ENCODE peak calls at places on chromosomes 11 and 22, in ten cellular contexts. One of them, this sample, is unnamed. For H3K9me3, the result is how much of the 10 kb centered on the place peaks cover.

GRCh38 chr11:26905368-26905767 is 88.5 kb upstream of the FIBIN start:
- DNase-seq in A673: peak
- DNase-seq in stomach: no peak
- DNase-seq in SJSA1: no peak
- DNase-seq in Panc1: no peak
- DNase-seq in IMR-90: peak
- DNase-seq in pancreas: no peak
- DNase-seq in cardiac muscle cell: no peak
- DNase-seq in colonic mucosa: no peak
- DNase-seq in left ventricle myocardium inferior: no peak
- DNase-seq in this sample: no peak

GRCh38 chr22:24333301-24333700 is 62.7 kb downstream of the SPECC1L start:
- DNase-seq in A673: no peak
- DNase-seq in stomach: no peak
- DNase-seq in SJSA1: peak
- DNase-seq in Panc1: no peak
- DNase-seq in IMR-90: peak
- DNase-seq in pancreas: no peak
- DNase-seq in cardiac muscle cell: no peak
- DNase-seq in colonic mucosa: no peak
- DNase-seq in left ventricle myocardium inferior: no peak
- DNase-seq in this sample: no peak

GRCh38 chr11:131886201-131886600 is 515.8 kb downstream of the NTM start:
- DNase-seq in A673: no peak
- DNase-seq in stomach: no peak
- DNase-seq in SJSA1: no peak
- DNase-seq in Panc1: no peak
- DNase-seq in IMR-90: no peak
- DNase-seq in pancreas: no peak
- DNase-seq in cardiac muscle cell: no peak
- DNase-seq in colonic mucosa: no peak
- DNase-seq in left ventricle myocardium inferior: no peak
- DNase-seq in this sample: no peak

GRCh38 chr11:44005956-44006355 is 41.8 kb upstream of the ACCSL start:
- DNase-seq in A673: no peak
- DNase-seq in stomach: peak
- DNase-seq in SJSA1: no peak
- DNase-seq in Panc1: no peak
- DNase-seq in IMR-90: no peak
- DNase-seq in pancreas: no peak
- DNase-seq in cardiac muscle cell: no peak
- DNase-seq in colonic mucosa: peak
- DNase-seq in left ventricle myocardium inferior: no peak
- DNase-seq in this sample: no peak

GRCh38 chr11:57763568-57763967 is 2.0 kb downstream of the CTNND1 start:
- DNase-seq in A673: peak
- DNase-seq in stomach: no peak
- DNase-seq in SJSA1: peak
- DNase-seq in Panc1: no peak
- DNase-seq in IMR-90: peak
- DNase-seq in pancreas: no peak
- DNase-seq in cardiac muscle cell: peak
- DNase-seq in colonic mucosa: peak
- DNase-seq in left ventricle myocardium inferior: no peak
- DNase-seq in this sample: no peak

GRCh38 chr11:11787305-11788066 is 54.3 kb upstream of the USP47 start:
- DNase-seq in A673: peak
- DNase-seq in stomach: peak
- DNase-seq in SJSA1: peak
- DNase-seq in Panc1: peak
- DNase-seq in IMR-90: peak
- DNase-seq in pancreas: peak
- DNase-seq in cardiac muscle cell: peak
- DNase-seq in colonic mucosa: peak
- DNase-seq in left ventricle myocardium inferior: peak
- DNase-seq in this sample: peak

GRCh38 chr11:122784325-122785155 is 53.8 kb upstream of the CRTAM start:
- DNase-seq in A673: no peak
- DNase-seq in stomach: no peak
- DNase-seq in SJSA1: peak
- DNase-seq in Panc1: no peak
- DNase-seq in IMR-90: peak
- DNase-seq in pancreas: no peak
- DNase-seq in cardiac muscle cell: peak
- DNase-seq in colonic mucosa: no peak
- DNase-seq in left ventricle myocardium inferior: no peak
- DNase-seq in this sample: peak

GRCh38 chr11:13207665-13208594 is 69.7 kb upstream of the BMAL1 start:
- DNase-seq in A673: peak
- DNase-seq in stomach: no peak
- DNase-seq in SJSA1: peak
- DNase-seq in Panc1: no peak
- DNase-seq in IMR-90: peak
- DNase-seq in pancreas: no peak
- DNase-seq in cardiac muscle cell: peak
- DNase-seq in colonic mucosa: peak
- DNase-seq in left ventricle myocardium inferior: no peak
- DNase-seq in this sample: no peak

GRCh38 chr11:81218440-81218839 is 1515.2 kb downstream of the FAM181B start:
- DNase-seq in A673: no peak
- DNase-seq in stomach: no peak
- DNase-seq in SJSA1: no peak
- DNase-seq in Panc1: no peak
- DNase-seq in IMR-90: no peak
- DNase-seq in pancreas: no peak
- DNase-seq in cardiac muscle cell: no peak
- DNase-seq in colonic mucosa: no peak
- DNase-seq in left ventricle myocardium inferior: no peak
- DNase-seq in this sample: no peak

GRCh38 chr11:81219661-81220060 is 1514.0 kb downstream of the FAM181B start:
- DNase-seq in A673: no peak
- DNase-seq in stomach: no peak
- DNase-seq in SJSA1: no peak
- DNase-seq in Panc1: no peak
- DNase-seq in IMR-90: no peak
- DNase-seq in pancreas: no peak
- DNase-seq in cardiac muscle cell: no peak
- DNase-seq in colonic mucosa: no peak
- DNase-seq in left ventricle myocardium inferior: no peak
- DNase-seq in this sample: no peak

GRCh38 chr11:81222491-81222890 is 1511.2 kb downstream of the FAM181B start:
- DNase-seq in A673: no peak
- DNase-seq in stomach: no peak
- DNase-seq in SJSA1: no peak
- DNase-seq in Panc1: no peak
- DNase-seq in IMR-90: no peak
- DNase-seq in pancreas: no peak
- DNase-seq in cardiac muscle cell: no peak
- DNase-seq in colonic mucosa: no peak
- DNase-seq in left ventricle myocardium inferior: no peak
- DNase-seq in this sample: no peak

GRCh38 chr11:81224396-81224795 is 1509.3 kb downstream of the FAM181B start:
- DNase-seq in A673: no peak
- DNase-seq in stomach: no peak
- DNase-seq in SJSA1: no peak
- DNase-seq in Panc1: no peak
- DNase-seq in IMR-90: no peak
- DNase-seq in pancreas: no peak
- DNase-seq in cardiac muscle cell: no peak
- DNase-seq in colonic mucosa: no peak
- DNase-seq in left ventricle myocardium inferior: no peak
- DNase-seq in this sample: no peak

GRCh38 chr11:81220166-81220895 is 1513.3 kb downstream of the FAM181B start:
- DNase-seq in A673: no peak
- DNase-seq in stomach: no peak
- DNase-seq in SJSA1: no peak
- DNase-seq in Panc1: no peak
- DNase-seq in IMR-90: no peak
- DNase-seq in pancreas: no peak
- DNase-seq in cardiac muscle cell: no peak
- DNase-seq in colonic mucosa: no peak
- DNase-seq in left ventricle myocardium inferior: no peak
- DNase-seq in this sample: no peak
- H3K4me3 ChIP-seq in A673: no peak
- H3K4me3 ChIP-seq in stomach: no peak
- H3K4me3 ChIP-seq in SJSA1: no peak
- H3K4me3 ChIP-seq in Panc1: peak
- H3K4me3 ChIP-seq in IMR-90: no peak
- H3K4me3 ChIP-seq in pancreas: no peak
- H3K4me3 ChIP-seq in cardiac muscle cell: no peak
- H3K4me3 ChIP-seq in colonic mucosa: no peak
- H3K4me3 ChIP-seq in left ventricle myocardium inferior: no peak
- H3K4me3 ChIP-seq in this sample: no peak

GRCh38 chr11:1367721-1368120 is 22.0 kb upstream of the BRSK2 start:
- DNase-seq in A673: no peak
- DNase-seq in stomach: no peak
- DNase-seq in SJSA1: no peak
- DNase-seq in Panc1: no peak
- DNase-seq in IMR-90: no peak
- DNase-seq in pancreas: no peak
- DNase-seq in cardiac muscle cell: no peak
- DNase-seq in colonic mucosa: no peak
- DNase-seq in left ventricle myocardium inferior: no peak
- DNase-seq in this sample: no peak
- H3K9me3 ChIP-seq in A673: under half
- H3K9me3 ChIP-seq in stomach: under half
- H3K9me3 ChIP-seq in SJSA1: under half
- H3K9me3 ChIP-seq in Panc1: under half
- H3K9me3 ChIP-seq in IMR-90: under half
- H3K9me3 ChIP-seq in pancreas: under half
- H3K9me3 ChIP-seq in cardiac muscle cell: under half
- H3K9me3 ChIP-seq in colonic mucosa: under half
- H3K9me3 ChIP-seq in left ventricle myocardium inferior: under half
- H3K9me3 ChIP-seq in this sample: under half

GRCh38 chr11:70203749-70204465 is 811 bp downstream of the FADD start:
- DNase-seq in A673: peak
- DNase-seq in stomach: peak
- DNase-seq in SJSA1: peak
- DNase-seq in Panc1: peak
- DNase-seq in IMR-90: peak
- DNase-seq in pancreas: peak
- DNase-seq in cardiac muscle cell: peak
- DNase-seq in colonic mucosa: peak
- DNase-seq in left ventricle myocardium inferior: no peak
- DNase-seq in this sample: peak

GRCh38 chr11:70206226-70206785 is 3.2 kb downstream of the FADD start:
- DNase-seq in A673: no peak
- DNase-seq in stomach: no peak
- DNase-seq in SJSA1: no peak
- DNase-seq in Panc1: no peak
- DNase-seq in IMR-90: no peak
- DNase-seq in pancreas: peak
- DNase-seq in cardiac muscle cell: no peak
- DNase-seq in colonic mucosa: no peak
- DNase-seq in left ventricle myocardium inferior: no peak
- DNase-seq in this sample: no peak

GRCh38 chr11:70205766-70206165 is 2.7 kb downstream of the FADD start:
- DNase-seq in A673: no peak
- DNase-seq in stomach: no peak
- DNase-seq in SJSA1: no peak
- DNase-seq in Panc1: no peak
- DNase-seq in IMR-90: no peak
- DNase-seq in pancreas: peak
- DNase-seq in cardiac muscle cell: no peak
- DNase-seq in colonic mucosa: no peak
- DNase-seq in left ventricle myocardium inferior: no peak
- DNase-seq in this sample: no peak

GRCh38 chr11:70204466-70204799 is 1.3 kb downstream of the FADD start:
- DNase-seq in A673: no peak
- DNase-seq in stomach: no peak
- DNase-seq in SJSA1: no peak
- DNase-seq in Panc1: no peak
- DNase-seq in IMR-90: no peak
- DNase-seq in pancreas: no peak
- DNase-seq in cardiac muscle cell: no peak
- DNase-seq in colonic mucosa: no peak
- DNase-seq in left ventricle myocardium inferior: no peak
- DNase-seq in this sample: no peak

GRCh38 chr11:70205049-70205725 is 2.1 kb downstream of the FADD start:
- DNase-seq in A673: no peak
- DNase-seq in stomach: no peak
- DNase-seq in SJSA1: no peak
- DNase-seq in Panc1: no peak
- DNase-seq in IMR-90: peak
- DNase-seq in pancreas: peak
- DNase-seq in cardiac muscle cell: no peak
- DNase-seq in colonic mucosa: no peak
- DNase-seq in left ventricle myocardium inferior: no peak
- DNase-seq in this sample: no peak
- H3K4me3 ChIP-seq in A673: peak
- H3K4me3 ChIP-seq in stomach: peak
- H3K4me3 ChIP-seq in SJSA1: peak
- H3K4me3 ChIP-seq in Panc1: peak
- H3K4me3 ChIP-seq in IMR-90: no peak
- H3K4me3 ChIP-seq in pancreas: no peak
- H3K4me3 ChIP-seq in cardiac muscle cell: no peak
- H3K4me3 ChIP-seq in colonic mucosa: no peak
- H3K4me3 ChIP-seq in left ventricle myocardium inferior: peak
- H3K4me3 ChIP-seq in this sample: no peak

GRCh38 chr11:71064183-71064582 is 188.2 kb downstream of the SHANK2 start:
- DNase-seq in A673: no peak
- DNase-seq in stomach: no peak
- DNase-seq in SJSA1: no peak
- DNase-seq in Panc1: no peak
- DNase-seq in IMR-90: no peak
- DNase-seq in pancreas: no peak
- DNase-seq in cardiac muscle cell: no peak
- DNase-seq in colonic mucosa: no peak
- DNase-seq in left ventricle myocardium inferior: no peak
- DNase-seq in this sample: no peak

GRCh38 chr11:71065794-71066193 is 186.6 kb downstream of the SHANK2 start:
- DNase-seq in A673: no peak
- DNase-seq in stomach: no peak
- DNase-seq in SJSA1: no peak
- DNase-seq in Panc1: no peak
- DNase-seq in IMR-90: no peak
- DNase-seq in pancreas: no peak
- DNase-seq in cardiac muscle cell: no peak
- DNase-seq in colonic mucosa: no peak
- DNase-seq in left ventricle myocardium inferior: no peak
- DNase-seq in this sample: no peak

GRCh38 chr11:71063129-71063528 is 189.2 kb downstream of the SHANK2 start:
- DNase-seq in A673: no peak
- DNase-seq in stomach: no peak
- DNase-seq in SJSA1: no peak
- DNase-seq in Panc1: no peak
- DNase-seq in IMR-90: no peak
- DNase-seq in pancreas: no peak
- DNase-seq in cardiac muscle cell: no peak
- DNase-seq in colonic mucosa: no peak
- DNase-seq in left ventricle myocardium inferior: no peak
- DNase-seq in this sample: no peak

GRCh38 chr11:71066311-71066710 is 186.1 kb downstream of the SHANK2 start:
- DNase-seq in A673: no peak
- DNase-seq in stomach: no peak
- DNase-seq in SJSA1: no peak
- DNase-seq in Panc1: no peak
- DNase-seq in IMR-90: no peak
- DNase-seq in pancreas: no peak
- DNase-seq in cardiac muscle cell: no peak
- DNase-seq in colonic mucosa: no peak
- DNase-seq in left ventricle myocardium inferior: no peak
- DNase-seq in this sample: no peak

DNA sequence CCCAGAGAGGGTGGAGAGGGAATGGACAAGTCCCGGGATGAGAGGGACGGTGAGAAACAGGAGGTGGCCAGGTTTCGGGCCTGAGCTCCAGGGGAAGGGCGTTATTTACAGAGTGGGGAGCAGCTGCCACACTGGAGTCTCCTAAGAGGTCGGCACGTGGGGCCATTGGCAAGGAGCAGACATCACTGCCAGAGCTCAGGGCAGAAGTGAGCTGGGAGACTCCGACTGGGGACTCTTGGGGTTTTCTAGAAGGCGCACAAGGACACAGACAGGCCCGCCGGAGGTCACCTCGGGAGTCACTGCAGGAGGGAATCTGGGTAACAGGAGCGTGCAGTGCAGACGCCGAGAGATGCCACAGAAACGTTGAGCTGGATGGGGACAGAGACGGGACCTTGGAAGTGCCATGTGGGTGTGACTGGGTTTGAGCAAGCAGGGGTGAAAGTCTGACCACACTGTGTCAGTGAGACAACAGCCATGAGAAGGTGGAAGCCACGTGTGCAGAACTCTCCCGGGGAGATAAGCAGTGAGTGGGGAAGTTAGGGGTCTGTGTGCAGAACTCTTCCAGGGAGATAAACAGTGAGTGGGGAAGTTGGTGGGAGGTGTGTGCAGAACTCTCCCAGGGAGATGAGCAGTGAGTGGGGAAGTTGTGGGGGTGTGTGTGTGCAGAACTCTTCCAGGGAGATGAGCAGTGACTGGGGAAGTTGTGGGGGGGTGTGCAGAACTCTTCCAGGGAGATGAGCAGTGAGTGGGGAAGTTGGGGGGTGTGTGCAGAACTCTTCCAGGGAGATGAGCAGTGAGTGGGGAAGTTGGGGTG is 187.5 kb downstream of the SHANK2 start:
- DNase-seq in A673: no peak
- DNase-seq in stomach: no peak
- DNase-seq in SJSA1: no peak
- DNase-seq in Panc1: no peak
- DNase-seq in IMR-90: no peak
- DNase-seq in pancreas: no peak
- DNase-seq in cardiac muscle cell: no peak
- DNase-seq in colonic mucosa: no peak
- DNase-seq in left ventricle myocardium inferior: no peak
- DNase-seq in this sample: no peak
- H3K9me3 ChIP-seq in A673: under half
- H3K9me3 ChIP-seq in stomach: under half
- H3K9me3 ChIP-seq in SJSA1: half or more
- H3K9me3 ChIP-seq in Panc1: under half
- H3K9me3 ChIP-seq in IMR-90: under half
- H3K9me3 ChIP-seq in pancreas: under half
- H3K9me3 ChIP-seq in cardiac muscle cell: under half
- H3K9me3 ChIP-seq in colonic mucosa: under half
- H3K9me3 ChIP-seq in left ventricle myocardium inferior: under half
- H3K9me3 ChIP-seq in this sample: under half

This sample was measured in thoracic aorta.